ENCODE peak calls at places on chromosome 21, in five cellular contexts. One of them, this sample, is unnamed.

GRCh38 chr21:43370091-43370658 is 56.8 kb downstream of the SIK1 start:
- DNase-seq in CD4-positive, alpha-beta memory T cell: no peak
- DNase-seq in gastrocnemius medialis: no peak
- DNase-seq in uterus: no peak
- DNase-seq in astrocyte: peak; percentile 36
- DNase-seq in this sample: no peak

GRCh38 chr21:32298148-32298559 is 501 bp upstream of the MRAP start:
- DNase-seq in CD4-positive, alpha-beta memory T cell: no peak
- DNase-seq in uterus: no peak
- DNase-seq in astrocyte: no peak
- DNase-seq in gastrocnemius medialis: no peak
- DNase-seq in this sample: no peak

GRCh38 chr21:37000381-37000780 is 6.1 kb upstream of the RIPPLY3 start:
- DNase-seq in gastrocnemius medialis: no peak
- DNase-seq in astrocyte: no peak
- DNase-seq in CD4-positive, alpha-beta memory T cell: no peak
- DNase-seq in uterus: no peak
- DNase-seq in this sample: no peak

GRCh38 chr21:43578677-43579313 is 80.5 kb downstream of the HSF2BP start:
- DNase-seq in gastrocnemius medialis: no peak
- DNase-seq in astrocyte: peak; percentile 84
- DNase-seq in uterus: no peak
- DNase-seq in CD4-positive, alpha-beta memory T cell: no peak
- DNase-seq in this sample: no peak

GRCh38 chr21:26070822-26071425 is 99.6 kb downstream of the APP start:
- DNase-seq in astrocyte: peak; percentile 47
- DNase-seq in gastrocnemius medialis: peak; percentile 14
- DNase-seq in CD4-positive, alpha-beta memory T cell: peak; percentile 28
- DNase-seq in uterus: peak; percentile 55
- DNase-seq in this sample: peak; percentile 22

GRCh38 chr21:36045993-36046392 is 14.3 kb downstream of the SETD4 start:
- DNase-seq in astrocyte: no peak
- DNase-seq in uterus: no peak
- DNase-seq in gastrocnemius medialis: no peak
- DNase-seq in CD4-positive, alpha-beta memory T cell: no peak
- DNase-seq in this sample: no peak

GRCh38 chr21:20996421-20997307 is 1.5 kb upstream of the NCAM2 start:
- DNase-seq in uterus: no peak
- DNase-seq in CD4-positive, alpha-beta memory T cell: no peak
- DNase-seq in gastrocnemius medialis: no peak
- DNase-seq in astrocyte: peak; percentile 70
- DNase-seq in this sample: no peak

GRCh38 chr21:16418211-16418610 is 688.4 kb downstream of the USP25 start:
- DNase-seq in uterus: no peak
- DNase-seq in astrocyte: peak; percentile 62
- DNase-seq in gastrocnemius medialis: no peak
- DNase-seq in CD4-positive, alpha-beta memory T cell: no peak
- DNase-seq in this sample: no peak

GRCh38 chr21:46317710-46318463 is 5.8 kb downstream of the C21orf58 start:
- DNase-seq in astrocyte: no peak
- DNase-seq in uterus: no peak
- DNase-seq in CD4-positive, alpha-beta memory T cell: no peak
- DNase-seq in gastrocnemius medialis: no peak
- DNase-seq in this sample: no peak

GRCh38 chr21:43872549-43873198 is 7.7 kb downstream of the AGPAT3 start:
- DNase-seq in uterus: no peak
- DNase-seq in gastrocnemius medialis: no peak
- DNase-seq in astrocyte: no peak
- DNase-seq in CD4-positive, alpha-beta memory T cell: no peak
- DNase-seq in this sample: no peak

GRCh38 chr21:46500224-46500861 is 41.7 kb downstream of the DIP2A start:
- DNase-seq in CD4-positive, alpha-beta memory T cell: peak; percentile 14
- DNase-seq in uterus: no peak
- DNase-seq in gastrocnemius medialis: no peak
- DNase-seq in astrocyte: peak; percentile 32
- DNase-seq in this sample: no peak

GRCh38 chr21:43352568-43353281 is 74.2 kb downstream of the SIK1 start:
- DNase-seq in CD4-positive, alpha-beta memory T cell: peak; percentile 19
- DNase-seq in gastrocnemius medialis: no peak
- DNase-seq in astrocyte: no peak
- DNase-seq in uterus: no peak
- DNase-seq in this sample: no peak

GRCh38 chr21:43681650-43682049 is 22.3 kb downstream of the RRP1B start:
- DNase-seq in CD4-positive, alpha-beta memory T cell: no peak
- DNase-seq in astrocyte: no peak
- DNase-seq in gastrocnemius medialis: no peak
- DNase-seq in uterus: no peak
- DNase-seq in this sample: no peak

GRCh38 chr21:26453258-26453657 is 119.8 kb downstream of the CYYR1 start:
- DNase-seq in gastrocnemius medialis: no peak
- DNase-seq in astrocyte: no peak
- DNase-seq in CD4-positive, alpha-beta memory T cell: no peak
- DNase-seq in uterus: no peak
- DNase-seq in this sample: no peak

GRCh38 chr21:29157084-29157483 is 26.6 kb downstream of the MAP3K7CL start:
- DNase-seq in astrocyte: no peak
- DNase-seq in CD4-positive, alpha-beta memory T cell: no peak
- DNase-seq in uterus: no peak
- DNase-seq in gastrocnemius medialis: no peak
- DNase-seq in this sample: no peak
- H3K27ac ChIP-seq in astrocyte: no peak overlapping the region
- H3K27ac ChIP-seq in CD4-positive, alpha-beta memory T cell: no peak overlapping the region
- H3K27ac ChIP-seq in uterus: no peak overlapping the region
- H3K27ac ChIP-seq in gastrocnemius medialis: no peak overlapping the region
- H3K27ac ChIP-seq in this sample: no peak overlapping the region

GRCh38 chr21:41699311-41699710 is 67.5 kb downstream of the RIPK4 start:
- DNase-seq in gastrocnemius medialis: no peak
- DNase-seq in astrocyte: no peak
- DNase-seq in CD4-positive, alpha-beta memory T cell: no peak
- DNase-seq in uterus: no peak
- DNase-seq in this sample: no peak
- H3K27ac ChIP-seq in gastrocnemius medialis: no peak overlapping the region
- H3K27ac ChIP-seq in astrocyte: no peak overlapping the region
- H3K27ac ChIP-seq in CD4-positive, alpha-beta memory T cell: no peak overlapping the region
- H3K27ac ChIP-seq in uterus: no peak overlapping the region
- H3K27ac ChIP-seq in this sample: no peak overlapping the region

GRCh38 chr21:29243188-29243587 is 55.5 kb upstream of the BACH1 start:
- DNase-seq in uterus: no peak
- DNase-seq in gastrocnemius medialis: no peak
- DNase-seq in CD4-positive, alpha-beta memory T cell: no peak
- DNase-seq in astrocyte: no peak
- DNase-seq in this sample: no peak

GRCh38 chr21:29248124-29248523 is 50.6 kb upstream of the BACH1 start:
- DNase-seq in uterus: no peak
- DNase-seq in CD4-positive, alpha-beta memory T cell: no peak
- DNase-seq in astrocyte: no peak
- DNase-seq in gastrocnemius medialis: no peak
- DNase-seq in this sample: no peak

GRCh38 chr21:29240136-29240535 is 58.6 kb upstream of the BACH1 start:
- DNase-seq in astrocyte: no peak
- DNase-seq in uterus: no peak
- DNase-seq in CD4-positive, alpha-beta memory T cell: no peak
- DNase-seq in gastrocnemius medialis: no peak
- DNase-seq in this sample: no peak

GRCh38 chr21:29246614-29247013 is 52.1 kb upstream of the BACH1 start:
- DNase-seq in uterus: no peak
- DNase-seq in gastrocnemius medialis: no peak
- DNase-seq in CD4-positive, alpha-beta memory T cell: no peak
- DNase-seq in astrocyte: no peak
- DNase-seq in this sample: no peak

GRCh38 chr21:29245104-29245643 is 53.5 kb upstream of the BACH1 start:
- DNase-seq in CD4-positive, alpha-beta memory T cell: no peak
- DNase-seq in gastrocnemius medialis: no peak
- DNase-seq in astrocyte: no peak
- DNase-seq in uterus: no peak
- DNase-seq in this sample: no peak
- H3K27ac ChIP-seq in CD4-positive, alpha-beta memory T cell: no peak overlapping the region
- H3K27ac ChIP-seq in gastrocnemius medialis: no peak overlapping the region
- H3K27ac ChIP-seq in astrocyte: no peak overlapping the region
- H3K27ac ChIP-seq in uterus: no peak overlapping the region
- H3K27ac ChIP-seq in this sample: no peak overlapping the region

GRCh38 chr21:33976980-33977720 is 61.5 kb upstream of the ATP5PO start:
- DNase-seq in astrocyte: no peak
- DNase-seq in gastrocnemius medialis: no peak
- DNase-seq in uterus: no peak
- DNase-seq in CD4-positive, alpha-beta memory T cell: no peak
- DNase-seq in this sample: no peak
- H3K27ac ChIP-seq in astrocyte: peak overlapping the region; percentile 96
- H3K27ac ChIP-seq in gastrocnemius medialis: peak overlapping the region; percentile 80
- H3K27ac ChIP-seq in uterus: peak overlapping the region; percentile 84
- H3K27ac ChIP-seq in CD4-positive, alpha-beta memory T cell: peak overlapping the region; percentile 58
- H3K27ac ChIP-seq in this sample: peak overlapping the region; percentile 65

GRCh38 chr21:39474545-39474944 is 22.8 kb downstream of the SH3BGR start:
- DNase-seq in uterus: no peak
- DNase-seq in gastrocnemius medialis: no peak
- DNase-seq in astrocyte: no peak
- DNase-seq in CD4-positive, alpha-beta memory T cell: no peak
- DNase-seq in this sample: no peak

GRCh38 chr21:39471598-39471997 is 19.8 kb downstream of the SH3BGR start:
- DNase-seq in astrocyte: no peak
- DNase-seq in gastrocnemius medialis: no peak
- DNase-seq in CD4-positive, alpha-beta memory T cell: no peak
- DNase-seq in uterus: no peak
- DNase-seq in this sample: no peak

GRCh38 chr21:39472211-39472610 is 20.4 kb downstream of the SH3BGR start:
- DNase-seq in uterus: no peak
- DNase-seq in astrocyte: no peak
- DNase-seq in gastrocnemius medialis: no peak
- DNase-seq in CD4-positive, alpha-beta memory T cell: no peak
- DNase-seq in this sample: no peak

GRCh38 chr21:39467746-39468145 is 16.0 kb downstream of the SH3BGR start:
- DNase-seq in CD4-positive, alpha-beta memory T cell: no peak
- DNase-seq in uterus: no peak
- DNase-seq in astrocyte: no peak
- DNase-seq in gastrocnemius medialis: peak; percentile 77
- DNase-seq in this sample: no peak

DNA sequence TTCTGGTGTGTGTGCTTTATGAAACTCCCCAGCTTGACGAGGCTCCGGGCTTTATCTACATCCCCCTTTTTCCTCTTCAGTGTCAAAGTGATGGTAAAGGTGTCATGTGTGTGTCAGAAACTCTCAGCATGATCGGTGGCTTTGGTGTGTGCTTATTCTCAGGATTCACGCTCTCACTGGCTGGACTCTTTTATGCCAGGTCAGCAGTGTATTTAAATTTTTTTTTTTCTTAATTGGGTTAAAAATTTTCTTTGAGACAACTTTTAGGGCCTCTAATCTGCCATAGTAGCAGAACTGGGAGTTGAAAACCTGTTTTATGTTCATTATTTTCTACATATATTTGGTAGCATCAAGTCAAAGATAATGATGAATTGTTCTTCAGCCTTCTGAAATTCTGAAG is 21.0 kb downstream of the SH3BGR start:
- DNase-seq in astrocyte: no peak
- DNase-seq in gastrocnemius medialis: no peak
- DNase-seq in CD4-positive, alpha-beta memory T cell: no peak
- DNase-seq in uterus: no peak
- DNase-seq in this sample: no peak
- H3K27ac ChIP-seq in astrocyte: no peak overlapping the region
- H3K27ac ChIP-seq in gastrocnemius medialis: no peak overlapping the region
- H3K27ac ChIP-seq in CD4-positive, alpha-beta memory T cell: no peak overlapping the region
- H3K27ac ChIP-seq in uterus: no peak overlapping the region
- H3K27ac ChIP-seq in this sample: no peak overlapping the region

GRCh38 chr21:45225041-45225740 is 62.5 kb downstream of the POFUT2 start:
- DNase-seq in gastrocnemius medialis: no peak
- DNase-seq in CD4-positive, alpha-beta memory T cell: no peak
- DNase-seq in astrocyte: no peak
- DNase-seq in uterus: no peak
- DNase-seq in this sample: no peak
- H3K27ac ChIP-seq in gastrocnemius medialis: no peak overlapping the region
- H3K27ac ChIP-seq in CD4-positive, alpha-beta memory T cell: peak overlapping the region; percentile 42
- H3K27ac ChIP-seq in astrocyte: no peak overlapping the region
- H3K27ac ChIP-seq in uterus: no peak overlapping the region
- H3K27ac ChIP-seq in this sample: no peak overlapping the region